ENCODE peak calls at places on chromosomes 7 and 10, in five cellular contexts. D, V, Z, X and R are unnamed samples.

GRCh38 chr7:15675379-15675778 is 11.1 kb downstream of the MEOX2 start:
- ATAC-seq in D (no peak), V (no peak), Z (peak), X (no peak), R (no peak)

GRCh38 chr10:127912607-127913367 is 5.9 kb downstream of the PTPRE start:
- ATAC-seq in D (no peak), V (no peak), Z (no peak), X (no peak), R (no peak)

GRCh38 chr10:1149793-1150637 is 93.8 kb downstream of the WDR37 start:
- ATAC-seq in D (peak), V (no peak), Z (no peak), X (no peak), R (no peak)

GRCh38 chr7:134695321-134695860 is 48.7 kb downstream of the BPGM start:
- ATAC-seq in D (no peak), V (no peak), Z (no peak), X (no peak), R (no peak)

GRCh38 chr10:79944428-79945395 is 4.2 kb downstream of the SFTPD start:
- ATAC-seq in D (no peak), V (no peak), Z (no peak), X (no peak), R (no peak)

GRCh38 chr7:12638851-12639467 is 48.5 kb upstream of the ARL4A start:
- ATAC-seq in D (peak), V (peak), Z (peak), X (no peak), R (no peak)

GRCh38 chr10:103814626-103815370 is 40.6 kb downstream of the SH3PXD2A start:
- ATAC-seq in D (no peak), V (no peak), Z (no peak), X (no peak), R (no peak)

GRCh38 chr10:104260775-104261115 is 6.1 kb downstream of the GSTO1 start:
- ATAC-seq in D (peak), V (no peak), Z (peak), X (no peak), R (no peak)

GRCh38 chr7:32036557-32036956 is 33.6 kb downstream of the PDE1C start:
- ATAC-seq in D (no peak), V (no peak), Z (no peak), X (no peak), R (no peak)

GRCh38 chr7:137091396-137091795 is 222.9 kb downstream of the CHRM2 start:
- ATAC-seq in D (no peak), V (no peak), Z (no peak), X (peak), R (no peak)

GRCh38 chr7:113071465-113071864 is 15.2 kb downstream of the GPR85 start:
- ATAC-seq in D (no peak), V (no peak), Z (peak), X (no peak), R (no peak)

GRCh38 chr7:127900735-127901685 is 130.2 kb downstream of the LRRC4 start:
- ATAC-seq in D (peak), V (no peak), Z (no peak), X (no peak), R (no peak)

GRCh38 chr7:27211694-27212316 is 11.9 kb upstream of the HOXA13 start:
- ATAC-seq in D (no peak), V (no peak), Z (no peak), X (no peak), R (no peak)

GRCh38 chr7:43942997-43943701 is 16.9 kb downstream of the UBE2D4 start:
- ATAC-seq in D (peak), V (peak), Z (peak), X (peak), R (no peak)

GRCh38 chr10:102782698-102783540 is 39.2 kb downstream of the WBP1L start:
- ATAC-seq in D (peak), V (no peak), Z (peak), X (no peak), R (peak)

GRCh38 chr10:116113721-116114501 is 159.1 kb downstream of the GFRA1 start:
- ATAC-seq in D (no peak), V (peak), Z (no peak), X (no peak), R (no peak)

GRCh38 chr7:94418851-94419250 is 24.2 kb downstream of the COL1A2 start:
- ATAC-seq in D (no peak), V (no peak), Z (no peak), X (no peak), R (no peak)

GRCh38 chr7:12738665-12739064 is 51.2 kb downstream of the ARL4A start:
- ATAC-seq in D (peak), V (no peak), Z (no peak), X (no peak), R (no peak)

GRCh38 chr10:88980247-88980646 is 10.4 kb upstream of the FAS start:
- ATAC-seq in D (no peak), V (no peak), Z (peak), X (no peak), R (peak)

GRCh38 chr10:7593068-7593467 is 73.7 kb downstream of the ITIH5 start:
- ATAC-seq in D (no peak), V (peak), Z (no peak), X (peak), R (peak)

GRCh38 chr10:100837300-100837699 is 75.5 kb upstream of the SLF2 start:
- ATAC-seq in D (no peak), V (no peak), Z (no peak), X (peak), R (no peak)

GRCh38 chr7:90857595-90857994 is 261.5 kb downstream of the CDK14 start:
- ATAC-seq in D (no peak), V (no peak), Z (no peak), X (no peak), R (no peak)

GRCh38 chr7:138350701-138351357 is 109.2 kb upstream of the TRIM24 start:
- ATAC-seq in D (peak), V (no peak), Z (no peak), X (no peak), R (no peak)
- TF ChIP-seq POLR2A in D (no peak), V (no peak), Z (no peak), X (no peak), R (no peak)

GRCh38 chr10:121696854-121697253 is 98.6 kb upstream of the FGFR2 start:
- ATAC-seq in D (peak), V (no peak), Z (no peak), X (peak), R (no peak)
- TF ChIP-seq CTCF in D (peak), V (no peak), Z (peak), X (peak), R (no peak)

DNA sequence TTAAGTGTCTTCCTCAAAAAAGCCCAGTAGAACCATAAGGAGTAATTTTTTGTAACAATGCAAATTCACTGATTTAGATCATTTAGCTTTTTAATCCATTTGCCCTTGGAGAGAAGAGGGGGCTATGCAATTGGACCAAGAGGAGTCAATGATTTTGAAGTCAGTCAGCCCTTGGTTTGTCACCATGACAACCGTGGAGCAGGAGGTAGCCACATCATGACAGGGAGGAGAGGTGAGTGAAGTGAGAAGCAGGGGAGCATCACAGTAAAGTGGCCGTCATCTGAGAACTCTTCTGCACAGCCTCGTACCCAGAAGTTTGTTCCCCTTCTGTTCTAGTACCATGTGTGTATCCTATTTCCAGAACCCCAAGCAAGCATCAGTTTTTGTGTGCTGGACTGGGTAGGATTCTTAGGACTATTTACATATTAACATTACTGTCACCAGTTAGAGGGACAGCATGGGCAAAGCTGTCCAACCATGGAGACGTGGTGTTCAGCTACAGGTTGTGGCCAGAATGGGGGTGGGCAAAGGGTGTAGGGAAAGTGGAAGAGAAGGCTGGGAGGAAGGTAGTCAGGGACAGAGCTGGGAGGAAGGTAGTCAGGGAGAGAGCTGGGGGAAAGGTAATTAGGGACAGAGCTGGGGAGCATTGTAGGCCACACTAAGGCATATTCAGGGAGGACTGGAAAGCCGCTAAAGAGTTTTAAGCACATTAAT is 13.1 kb downstream of the UBE3C start:
- ATAC-seq in D (no peak), V (no peak), Z (no peak), X (no peak), R (no peak)
- TF ChIP-seq EP300 in D (no peak), V (no peak), Z (no peak), X (no peak), R (no peak)

GRCh38 chr7:98251844-98252639 is at the start of gene TECPR1:
- ATAC-seq in D (peak), V (peak), Z (peak), X (peak), R (peak)

GRCh38 chr7:98249106-98249505 is 2.9 kb downstream of the TECPR1 start:
- ATAC-seq in D (no peak), V (no peak), Z (no peak), X (no peak), R (no peak)

GRCh38 chr7:98250789-98251188 is 1.2 kb downstream of the TECPR1 start:
- ATAC-seq in D (peak), V (no peak), Z (no peak), X (peak), R (no peak)

GRCh38 chr7:98252655-98253054 is 623 bp upstream of the TECPR1 start:
- ATAC-seq in D (no peak), V (no peak), Z (no peak), X (no peak), R (peak)

DNA sequence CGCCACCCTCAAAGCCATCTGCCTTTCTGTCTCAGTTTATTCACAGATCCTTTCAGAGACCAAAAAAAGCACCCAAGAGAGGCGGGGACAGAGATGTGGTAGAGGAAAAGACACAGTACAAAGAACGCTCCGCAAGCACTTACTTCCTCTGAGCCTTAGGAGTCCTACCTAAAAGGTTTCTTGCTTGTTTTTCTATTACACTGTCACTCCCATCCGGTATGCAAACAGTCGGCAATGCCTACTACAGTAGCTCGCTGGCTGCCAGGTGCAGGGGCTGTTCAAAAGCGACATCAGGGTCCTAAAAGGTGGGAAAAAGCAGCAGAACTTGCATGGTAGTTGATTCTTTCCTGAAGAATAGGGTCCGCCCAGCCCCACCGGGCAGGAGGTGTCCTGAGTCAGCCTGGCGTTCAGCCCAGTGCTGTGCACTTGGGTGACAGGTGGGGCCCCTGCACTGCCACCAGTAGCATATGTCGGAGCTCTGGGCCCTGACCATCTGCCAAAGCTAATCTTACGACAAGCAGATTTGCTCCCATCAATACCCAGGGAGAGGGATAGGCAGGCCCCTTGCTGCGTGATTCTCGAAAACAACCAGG is 685 bp downstream of the TECPR1 start:
- ATAC-seq in D (peak), V (peak), Z (peak), X (peak), R (peak)
- TF ChIP-seq POLR2A in D (no peak), V (no peak), Z (no peak), X (no peak), R (no peak)

DNA sequence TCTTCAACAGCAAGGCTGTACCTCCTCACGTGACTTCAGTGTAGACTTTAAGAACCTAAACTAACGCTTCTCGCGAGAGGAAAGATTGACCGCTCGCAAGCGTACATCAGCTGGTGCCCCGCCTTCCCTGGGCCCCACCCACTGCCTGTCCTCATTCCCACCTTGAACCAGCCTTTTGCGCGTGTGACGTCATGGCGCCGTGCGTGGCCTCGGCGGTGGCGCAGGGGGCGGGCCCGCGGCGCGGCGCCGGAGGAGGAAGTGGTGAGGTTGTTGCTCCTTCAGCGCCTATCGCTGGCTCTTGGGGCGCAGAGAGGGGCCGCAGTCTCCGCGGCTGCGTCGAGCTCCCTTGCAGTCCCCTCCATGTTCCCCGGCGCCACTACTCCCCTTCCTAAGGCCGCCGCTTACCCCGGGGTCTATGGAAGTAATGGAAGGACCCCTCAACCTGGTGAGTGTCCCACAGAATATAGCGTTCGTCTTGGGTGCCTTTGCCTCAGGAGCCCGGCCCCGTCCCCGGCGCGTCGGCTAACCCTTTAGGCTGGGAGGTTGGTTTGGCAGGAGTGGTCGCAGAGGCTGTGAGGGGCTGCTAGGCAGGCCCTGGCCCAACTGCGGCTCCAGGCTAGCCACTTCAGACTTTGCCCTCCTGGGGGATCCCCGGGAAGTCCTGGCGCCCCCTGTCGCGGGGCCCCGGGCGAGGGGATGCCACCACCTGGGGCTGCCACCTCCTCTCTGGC is at the start of gene NRBF2:
- ATAC-seq in D (peak), V (peak), Z (peak), X (peak), R (peak)
- TF ChIP-seq CTCF in D (peak), V (peak), Z (peak), X (peak), R (no peak)